ENCODE peak calls at places on chromosomes 1 and 21, in five cellular contexts. N, Y, H, Q and Z are unnamed samples. For H3K4me1, the result is how much of the 10 kb centered on the place peaks cover.

GRCh38 chr1:22533244-22533643 is 30.0 kb upstream of the EPHA8 start:
- DNase-seq in N (no peak), Q (no peak), H (no peak), Y (no peak), Z (no peak)

GRCh38 chr1:234841710-234842231 is 231.8 kb upstream of the IRF2BP2 start:
- DNase-seq in N (no peak), Y (no peak), H (no peak), Q (peak), Z (peak)

GRCh38 chr1:202860744-202861419 is 28.1 kb downstream of the RABIF start:
- DNase-seq in H (peak), N (no peak), Q (peak), Y (no peak), Z (peak)

GRCh38 chr1:1354271-1355247 is 3.8 kb downstream of the MXRA8 start:
- DNase-seq in Y (no peak), H (no peak), N (no peak), Q (no peak), Z (peak)

GRCh38 chr1:226827458-226827857 is 43.0 kb upstream of the PSEN2 start:
- DNase-seq in Y (no peak), H (no peak), Q (no peak), N (peak), Z (peak)

GRCh38 chr1:64234714-64235113 is 31.3 kb downstream of the UBE2U start:
- DNase-seq in N (no peak), Y (no peak), Q (no peak), H (no peak), Z (no peak)

GRCh38 chr1:198880397-198880796 is 241.6 kb downstream of the PTPRC start:
- DNase-seq in H (no peak), Q (no peak), N (no peak), Y (no peak), Z (no peak)

GRCh38 chr1:236864996-236865877 is 70.1 kb downstream of the MTR start:
- DNase-seq in Q (no peak), H (no peak), N (no peak), Y (no peak), Z (no peak)

GRCh38 chr1:8096105-8097011 is 70.2 kb upstream of the ERRFI1 start:
- DNase-seq in N (no peak), Y (no peak), Q (peak), H (no peak), Z (no peak)

GRCh38 chr21:31873696-31874599 is 1.1 kb downstream of the HUNK start:
- DNase-seq in N (no peak), Y (no peak), H (peak), Q (peak), Z (peak)

GRCh38 chr1:55150880-55151582 is 64.1 kb downstream of the USP24 start:
- DNase-seq in Q (peak), Y (no peak), H (no peak), N (no peak), Z (no peak)

GRCh38 chr1:63108226-63108625 is 214.1 kb upstream of the FOXD3 start:
- DNase-seq in H (no peak), N (no peak), Y (no peak), Q (no peak), Z (no peak)

GRCh38 chr1:157073944-157074685 is 25.5 kb downstream of the ETV3L start:
- DNase-seq in H (peak), Y (no peak), N (peak), Q (peak), Z (peak)

GRCh38 chr1:246613131-246613758 is 47.0 kb downstream of the CNST start:
- DNase-seq in H (no peak), Q (no peak), N (no peak), Y (no peak), Z (no peak)

GRCh38 chr1:66278260-66279046 is 255.5 kb upstream of the SGIP1 start:
- DNase-seq in H (no peak), Q (no peak), N (no peak), Y (no peak), Z (no peak)

GRCh38 chr1:85448358-85448757 is 16.6 kb downstream of the DDAH1 start:
- DNase-seq in Q (no peak), Y (no peak), H (no peak), N (no peak), Z (no peak)

GRCh38 chr1:229871078-229871676 is 195.9 kb upstream of the GALNT2 start:
- DNase-seq in H (no peak), Y (no peak), N (no peak), Q (no peak), Z (no peak)

GRCh38 chr1:84675106-84675505 is 15.2 kb downstream of the SSX2IP start:
- DNase-seq in N (no peak), Y (no peak), Q (no peak), H (no peak), Z (no peak)

GRCh38 chr1:231424950-231425805 is 3.1 kb upstream of the EGLN1 start:
- DNase-seq in N (no peak), Q (no peak), Y (no peak), H (no peak), Z (peak)

GRCh38 chr1:62139410-62139809 is 55.2 kb upstream of the L1TD1 start:
- DNase-seq in Q (no peak), N (no peak), Y (no peak), H (no peak), Z (no peak)

GRCh38 chr1:225470691-225471452 is 43.0 kb upstream of the LBR start:
- DNase-seq in H (no peak), Q (no peak), N (peak), Y (no peak), Z (no peak)

GRCh38 chr1:193326296-193326695 is 139.9 kb upstream of the B3GALT2 start:
- DNase-seq in N (no peak), Q (no peak), H (no peak), Y (no peak), Z (no peak)
- H3K4me1 ChIP-seq in N (under half), Q (under half), H (under half), Y (under half), Z (under half)

DNA sequence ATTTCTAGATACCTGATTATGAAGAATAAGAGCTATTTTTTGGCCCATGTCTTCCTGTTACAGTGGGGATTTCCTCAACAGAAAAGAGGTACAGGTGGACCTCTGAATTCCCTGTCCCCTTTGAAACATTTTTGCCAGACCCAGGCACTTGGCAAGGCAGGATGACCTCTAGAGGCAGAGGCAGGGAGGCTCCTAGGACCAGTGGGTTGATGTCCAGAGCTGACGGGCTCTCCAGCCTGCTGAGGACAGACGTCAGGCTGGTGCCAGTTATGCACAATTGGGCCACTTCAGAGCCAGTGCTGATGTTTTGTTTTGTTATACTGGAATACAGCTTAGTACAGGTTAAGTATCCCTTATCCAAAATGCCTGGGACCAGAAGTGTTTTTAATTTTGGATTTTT is 18.5 kb upstream of the A3GALT2 start:
- DNase-seq in Y (no peak), N (peak), H (no peak), Q (no peak), Z (peak)
- H3K27ac ChIP-seq in Y (peak), N (peak), H (peak), Q (no peak), Z (peak)

DNA sequence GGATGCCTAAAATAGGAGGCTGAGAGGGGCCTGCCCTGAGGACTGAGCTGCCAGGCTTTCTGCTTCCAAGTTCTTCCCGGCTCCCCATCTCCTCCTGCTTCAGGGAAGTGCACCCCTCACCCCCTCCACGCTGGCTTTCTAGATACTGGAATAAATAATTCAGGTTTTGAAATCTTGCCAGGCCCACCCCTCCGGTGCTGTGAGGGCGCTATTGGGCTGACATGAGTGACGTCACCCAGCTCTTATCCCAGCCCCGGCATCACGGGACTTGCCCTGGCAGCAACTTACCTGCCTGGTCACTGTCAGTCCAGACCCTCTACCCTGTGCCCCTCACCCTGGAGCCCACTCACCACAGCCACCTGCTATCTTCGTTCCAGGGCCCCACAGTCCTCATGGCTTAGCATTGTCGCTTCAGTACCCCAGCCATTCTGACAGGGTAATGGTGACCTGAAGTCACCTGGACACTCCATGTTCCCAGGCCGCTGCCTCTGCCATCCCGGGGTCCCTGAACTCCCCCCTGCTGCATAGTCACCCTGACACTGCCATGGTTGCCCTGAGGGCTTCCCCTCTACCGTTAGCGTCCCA is 819 bp upstream of the GPR3 start:
- DNase-seq in Q (no peak), N (no peak), H (no peak), Y (no peak), Z (peak)
- H3K4me3 ChIP-seq in Q (no peak), N (peak), H (no peak), Y (peak), Z (no peak)

GRCh38 chr1:160342520-160342919 is 530 bp downstream of the COPA start:
- DNase-seq in Q (peak), H (no peak), N (no peak), Y (no peak), Z (no peak)
- H3K4me1 ChIP-seq in Q (under half), H (under half), N (under half), Y (under half), Z (under half)

DNA sequence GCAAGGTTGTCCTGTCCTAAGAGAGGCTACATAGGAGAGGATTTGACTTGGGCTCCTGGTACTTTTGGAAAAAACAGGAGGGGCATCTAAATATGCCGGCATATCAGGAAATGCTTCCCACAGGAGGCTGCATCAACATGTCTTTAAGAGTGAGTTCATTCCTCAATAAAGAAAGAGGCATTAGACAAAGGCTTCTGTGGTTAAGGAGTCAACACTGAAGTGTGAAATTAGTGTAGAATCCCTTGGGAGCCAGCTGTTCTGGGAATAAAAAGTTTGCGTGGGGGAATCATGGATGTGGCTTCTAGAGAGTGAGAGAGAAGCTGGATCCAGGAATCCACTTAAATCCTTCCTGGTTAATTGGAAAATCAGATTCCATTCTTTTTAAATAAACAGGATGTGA is 69.5 kb downstream of the DNM3 start:
- DNase-seq in Q (no peak), N (no peak), Y (no peak), H (no peak), Z (no peak)
- H3K27ac ChIP-seq in Q (no peak), N (no peak), Y (no peak), H (no peak), Z (no peak)

GRCh38 chr1:17673335-17674075 is 81.6 kb upstream of the ACTL8 start:
- DNase-seq in Q (no peak), H (no peak), N (no peak), Y (no peak), Z (no peak)

GRCh38 chr1:17678011-17678410 is 77.1 kb upstream of the ACTL8 start:
- DNase-seq in Y (no peak), Q (no peak), H (no peak), N (no peak), Z (no peak)

GRCh38 chr1:17674707-17675505 is 80.2 kb upstream of the ACTL8 start:
- DNase-seq in H (no peak), N (no peak), Q (no peak), Y (no peak), Z (no peak)

GRCh38 chr1:17676387-17677060 is 78.6 kb upstream of the ACTL8 start:
- DNase-seq in N (no peak), Y (no peak), H (no peak), Q (no peak), Z (peak)

GRCh38 chr1:17675681-17676243 is 79.4 kb upstream of the ACTL8 start:
- DNase-seq in N (no peak), Y (no peak), H (no peak), Q (no peak), Z (peak)
- H3K4me3 ChIP-seq in N (no peak), Y (no peak), H (no peak), Q (no peak), Z (no peak)

DNA sequence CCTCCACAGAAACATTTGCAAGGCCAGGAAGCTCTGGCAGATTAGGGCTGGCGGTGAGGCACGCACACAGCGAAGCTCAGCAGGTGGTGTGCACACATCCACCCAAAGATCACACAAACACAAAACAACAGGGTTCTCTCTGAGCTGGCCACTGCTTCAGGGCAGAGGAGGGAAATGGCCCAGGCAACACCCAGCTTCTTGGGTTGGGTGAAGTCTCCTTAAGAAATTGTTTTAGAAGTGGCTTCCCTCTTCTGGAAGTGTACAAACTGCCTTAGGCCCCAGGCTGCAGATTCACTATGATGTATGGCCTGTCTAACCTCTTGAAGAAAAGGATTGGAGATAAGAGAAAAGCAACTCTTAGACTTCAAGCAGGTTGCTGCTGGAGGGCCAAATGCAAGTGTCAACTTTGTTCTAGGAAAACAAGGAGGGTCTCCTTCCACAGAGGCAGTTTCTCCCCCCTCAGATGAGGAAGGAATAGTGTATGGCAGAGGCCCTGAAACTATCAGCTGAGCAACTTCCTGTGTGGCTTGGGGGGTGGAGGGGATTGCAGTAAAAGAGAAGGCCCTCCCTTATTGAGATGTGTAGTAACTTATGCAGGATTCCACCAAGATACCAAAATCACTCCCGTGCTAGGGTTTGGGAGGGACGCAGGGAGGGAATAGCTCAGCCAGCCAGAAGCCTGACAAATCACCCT is 2.1 kb downstream of the RCSD1 start:
- DNase-seq in N (no peak), Q (peak), H (no peak), Y (no peak), Z (no peak)
- H3K4me1 ChIP-seq in N (under half), Q (half or more), H (under half), Y (under half), Z (under half)